ENCODE peak calls at places on chromosomes 1 and 21, in eight cellular contexts. O is body of pancreas; M is left lobe of liver; H is left lung; G is naive thymus-derived CD8-positive, alpha-beta T cell; A is activated CD8-positive, alpha-beta memory T cell treated with anti-CD3 and anti-CD28 coated beads, Interleukin-2, amount 10 ng/mL, durations not matched to agents 7 days and 5 days; U is activated B cell treated with CpG ODN at 0.5 μM for 24 hours; S is upper lobe of left lung. Y is an unnamed sample.

GRCh38 chr1:15186846-15187151 is 33.3 kb downstream of the TMEM51 start:
- ATAC-seq in S (no peak), G (no peak), H (no peak), M (no peak), U (no peak), A (no peak), O (no peak), Y (peak)

GRCh38 chr1:27388337-27389005 is 4.0 kb upstream of the GPR3 start:
- ATAC-seq in M (peak), A (no peak), H (peak), S (no peak), O (peak), U (peak), G (no peak), Y (peak)

GRCh38 chr1:93694039-93694438 is 12.4 kb upstream of the BCAR3 start:
- ATAC-seq in H (no peak), A (no peak), M (no peak), G (no peak), U (no peak), S (no peak), O (no peak), Y (no peak)

GRCh38 chr1:192270398-192270797 is 46.4 kb upstream of the RGS21 start:
- ATAC-seq in A (no peak), S (no peak), U (no peak), M (no peak), H (no peak), O (no peak), G (no peak), Y (no peak)

GRCh38 chr1:226820935-226821718 is 49.3 kb upstream of the PSEN2 start:
- ATAC-seq in O (peak), A (no peak), G (no peak), H (peak), U (no peak), M (peak), S (peak), Y (peak)

GRCh38 chr1:116008651-116009380 is 32.5 kb downstream of the SLC22A15 start:
- ATAC-seq in U (no peak), M (no peak), O (no peak), S (no peak), G (no peak), H (no peak), A (no peak), Y (no peak)

GRCh38 chr1:94729287-94729686 is 90.9 kb upstream of the SLC44A3 start:
- ATAC-seq in S (peak), O (no peak), H (peak), M (peak), A (no peak), U (no peak), G (no peak), Y (peak)

GRCh38 chr1:176717052-176717754 is 254.2 kb downstream of the PAPPA2 start:
- ATAC-seq in M (peak), G (no peak), H (peak), A (no peak), O (no peak), U (no peak), S (no peak), Y (no peak)

GRCh38 chr1:148315081-148315811 is 163.2 kb upstream of the NBPF11 start:
- ATAC-seq in O (no peak), G (no peak), A (no peak), H (no peak), U (peak), M (no peak), S (no peak), Y (no peak)

GRCh38 chr1:174828264-174828663 is 171.5 kb upstream of the CACYBP start:
- ATAC-seq in S (no peak), H (no peak), M (no peak), U (no peak), G (no peak), A (no peak), O (no peak), Y (no peak)

GRCh38 chr1:162663589-162664030 is 31.3 kb downstream of the DDR2 start:
- ATAC-seq in G (no peak), S (peak), U (no peak), O (no peak), A (no peak), H (peak), M (no peak), Y (peak)

GRCh38 chr21:35111531-35111930 is 62.4 kb upstream of the RUNX1 start:
- ATAC-seq in U (no peak), M (no peak), S (no peak), A (no peak), O (no peak), H (no peak), G (no peak), Y (no peak)

GRCh38 chr1:160877221-160877620 is 7.8 kb downstream of the ITLN1 start:
- ATAC-seq in A (peak), G (peak), U (peak), M (no peak), H (no peak), O (no peak), S (no peak), Y (no peak)

GRCh38 chr21:36310016-36310415 is 10.0 kb upstream of the MORC3 start:
- ATAC-seq in U (peak), G (peak), H (no peak), M (no peak), O (no peak), A (peak), S (no peak), Y (no peak)

GRCh38 chr1:43879414-43879813 is 54.2 kb upstream of the ARTN start:
- ATAC-seq in G (no peak), O (no peak), A (no peak), U (no peak), S (no peak), H (no peak), M (no peak), Y (peak)

GRCh38 chr1:156652131-156652991 is 10.4 kb downstream of the BCAN start:
- ATAC-seq in O (no peak), A (no peak), S (no peak), H (peak), M (peak), U (no peak), G (no peak), Y (peak)

GRCh38 chr21:31713973-31714740 is 17.8 kb downstream of the SCAF4 start:
- ATAC-seq in S (no peak), A (peak), O (no peak), H (no peak), U (no peak), M (no peak), G (no peak), Y (peak)

GRCh38 chr1:7107109-7107830 is 322.0 kb downstream of the CAMTA1 start:
- ATAC-seq in G (no peak), O (no peak), M (peak), A (no peak), S (no peak), U (no peak), H (no peak), Y (no peak)

GRCh38 chr1:22053861-22054770 is 1.6 kb downstream of the CDC42 start:
- ATAC-seq in O (no peak), G (no peak), H (no peak), A (no peak), M (no peak), S (no peak), U (no peak), Y (no peak)

GRCh38 chr1:187878883-187879282 is 1050.1 kb downstream of the PLA2G4A start:
- ATAC-seq in M (no peak), A (no peak), H (no peak), G (no peak), O (no peak), S (no peak), U (no peak), Y (no peak)

GRCh38 chr1:33335020-33335419 is 14.1 kb upstream of the A3GALT2 start:
- ATAC-seq in S (peak), A (no peak), M (no peak), O (no peak), U (no peak), H (no peak), G (peak), Y (no peak)

GRCh38 chr21:40165212-40165611 is 298.0 kb downstream of the PCP4 start:
- ATAC-seq in M (no peak), H (no peak), G (no peak), S (no peak), A (no peak), U (no peak), O (no peak), Y (no peak)

GRCh38 chr1:153510984-153511410 is 24.8 kb downstream of the S100A6 start:
- ATAC-seq in A (peak), S (peak), H (peak), M (peak), O (peak), G (peak), U (peak), Y (peak)

GRCh38 chr1:24709748-24710416 is 35.4 kb upstream of the CLIC4 start:
- ATAC-seq in M (no peak), O (no peak), G (no peak), U (no peak), H (no peak), S (no peak), A (peak), Y (no peak)

GRCh38 chr1:114032271-114033218 is 53.3 kb downstream of the OLFML3 start:
- ATAC-seq in M (no peak), H (no peak), G (no peak), A (no peak), S (no peak), U (no peak), O (no peak), Y (peak)

GRCh38 chr21:29205009-29205408 is 74.6 kb downstream of the MAP3K7CL start:
- ATAC-seq in A (no peak), U (no peak), M (no peak), G (no peak), H (no peak), S (no peak), O (no peak), Y (no peak)

GRCh38 chr1:157916895-157917294 is 75.3 kb upstream of the CD5L start:
- ATAC-seq in O (no peak), H (no peak), S (no peak), M (no peak), U (no peak), A (no peak), G (no peak), Y (no peak)

GRCh38 chr21:36852864-36853263 is 113.6 kb downstream of the HLCS start:
- ATAC-seq in U (no peak), A (no peak), S (no peak), H (no peak), O (no peak), M (no peak), G (no peak), Y (no peak)

GRCh38 chr1:154726903-154727302 is 118.9 kb upstream of the ADAR start:
- ATAC-seq in U (no peak), G (no peak), O (no peak), M (no peak), A (no peak), S (no peak), H (no peak), Y (no peak)

GRCh38 chr1:88457197-88457596 is 226.9 kb upstream of the PKN2 start:
- ATAC-seq in A (no peak), U (no peak), H (no peak), S (no peak), M (no peak), O (no peak), G (no peak), Y (no peak)

GRCh38 chr1:211335507-211336157 is 9.0 kb downstream of the TRAF5 start:
- ATAC-seq in S (peak), O (peak), U (peak), H (no peak), M (no peak), A (peak), G (peak), Y (no peak)

GRCh38 chr21:44930543-44930981 is 9.3 kb upstream of the SLX9 start:
- ATAC-seq in H (no peak), G (peak), U (peak), O (no peak), M (no peak), S (peak), A (no peak), Y (no peak)

GRCh38 chr21:41439245-41439644 is 13.2 kb downstream of the MX1 start:
- ATAC-seq in A (no peak), M (no peak), O (no peak), U (no peak), S (no peak), H (no peak), G (no peak), Y (peak)

GRCh38 chr21:39149882-39150281 is 33.4 kb downstream of the PSMG1 start:
- ATAC-seq in A (no peak), M (no peak), U (no peak), O (no peak), S (no peak), G (no peak), H (no peak), Y (no peak)

GRCh38 chr1:172145231-172145651 is 275.2 kb upstream of the C1orf105 start:
- ATAC-seq in U (no peak), G (no peak), O (no peak), M (peak), S (peak), H (peak), A (no peak), Y (peak)

GRCh38 chr21:31232344-31232743 is 111.7 kb downstream of the TIAM1 start:
- ATAC-seq in U (no peak), S (no peak), O (no peak), G (no peak), A (no peak), H (no peak), M (peak), Y (no peak)

GRCh38 chr1:98502937-98503336 is 158.6 kb upstream of the SNX7 start:
- ATAC-seq in H (no peak), S (no peak), G (no peak), U (no peak), A (no peak), M (no peak), O (no peak), Y (no peak)